ENCODE peak calls at places on chromosome 14, in four cellular contexts. A is iPS DF 19.7; J is AG10803; Y is stimulated activated CD8-positive, alpha-beta memory T cell treated with anti-CD3 and anti-CD28 coated beads, Interleukin-12 subunit alpha, Interleukin-12 subunit beta, amount 100 ng/mL, for 4 hours. X is an unnamed sample.

GRCh38 chr14:65237956-65238355 is 135.6 kb upstream of the MAX start:
- DNase-seq in Y (no peak), J (no peak), A (no peak), X (no peak)

GRCh38 chr14:60817113-60817512 is 82.6 kb downstream of the MNAT1 start:
- DNase-seq in J (no peak), A (no peak), Y (no peak), X (no peak)

GRCh38 chr14:56247495-56248087 is 129.4 kb downstream of the PELI2 start:
- DNase-seq in Y (no peak), A (no peak), J (peak; percentile 15), X (no peak)

GRCh38 chr14:52380294-52380693 is 66.2 kb downstream of the PTGER2 start:
- DNase-seq in A (no peak), Y (no peak), J (peak; percentile 33), X (no peak)

GRCh38 chr14:106729551-106729950 is 1203.2 kb downstream of the TMEM121 start:
- DNase-seq in J (no peak), A (no peak), Y (no peak), X (no peak)

GRCh38 chr14:92659765-92660561 is 88.5 kb downstream of the LGMN start:
- DNase-seq in Y (no peak), J (peak; percentile 65), A (no peak), X (no peak)

GRCh38 chr14:39102265-39102968 is 618 bp downstream of the SEC23A start:
- DNase-seq in A (no peak), J (no peak), Y (no peak), X (no peak)

GRCh38 chr14:20714593-20715250 is 26.2 kb downstream of the ANG start:
- DNase-seq in Y (no peak), J (peak; percentile 54), A (no peak), X (no peak)

GRCh38 chr14:104353921-104354701 is 215.7 kb downstream of the KIF26A start:
- DNase-seq in A (no peak), J (no peak), Y (no peak), X (peak; percentile 9)

GRCh38 chr14:92783813-92784431 is 10.2 kb upstream of the GOLGA5 start:
- DNase-seq in Y (no peak), A (no peak), J (peak; percentile 68), X (no peak)

GRCh38 chr14:74954232-74954946 is 1.0 kb downstream of the PGF start:
- DNase-seq in Y (no peak), A (no peak), J (no peak), X (no peak)

GRCh38 chr14:31926123-31926522 is 151.0 kb upstream of the ARHGAP5 start:
- DNase-seq in A (no peak), J (peak; percentile 35), Y (no peak), X (no peak)

GRCh38 chr14:93011650-93012317 is 88.8 kb downstream of the CHGA start:
- DNase-seq in J (no peak), Y (no peak), A (no peak), X (no peak)

GRCh38 chr14:101564819-101565698 is 3.8 kb downstream of the DIO3 start:
- DNase-seq in Y (no peak), A (no peak), J (no peak), X (no peak)

GRCh38 chr14:92348154-92348553 is 25.2 kb downstream of the SLC24A4 start:
- DNase-seq in J (no peak), Y (no peak), A (no peak), X (no peak)

GRCh38 chr14:61346793-61347192 is 25.4 kb downstream of the PRKCH start:
- DNase-seq in A (no peak), J (no peak), Y (no peak), X (no peak)

GRCh38 chr14:33916663-33917565 is 34.0 kb downstream of the EGLN3 start:
- DNase-seq in J (no peak), A (no peak), Y (no peak), X (no peak)

GRCh38 chr14:99595034-99595433 is 9.0 kb downstream of the CCDC85C start:
- DNase-seq in Y (no peak), A (no peak), J (no peak), X (no peak)

GRCh38 chr14:52175982-52176502 is 91.5 kb upstream of the PTGDR start:
- DNase-seq in A (no peak), Y (peak; percentile 13), J (no peak), X (peak; percentile 20)

GRCh38 chr14:94345344-94346072 is 22.4 kb upstream of the SERPINA6 start:
- DNase-seq in A (no peak), Y (no peak), J (peak; percentile 96), X (no peak)

GRCh38 chr14:103105580-103106168 is 11.1 kb downstream of the EXOC3L4 start:
- DNase-seq in J (no peak), Y (no peak), A (no peak), X (no peak)

GRCh38 chr14:55274760-55275159 is 3.5 kb downstream of the FBXO34 start:
- DNase-seq in Y (no peak), J (peak; percentile 49), A (no peak), X (no peak)

GRCh38 chr14:100341301-100342031 is 18.3 kb downstream of the SLC25A47 start:
- DNase-seq in J (peak; percentile 59), A (no peak), Y (no peak), X (no peak)

GRCh38 chr14:57957441-57957840 is 91.5 kb upstream of the SLC35F4 start:
- DNase-seq in J (no peak), A (no peak), Y (no peak), X (no peak)

GRCh38 chr14:55129086-55129427 is at the start of gene LGALS3:
- DNase-seq in Y (peak; percentile 11), A (no peak), J (peak; percentile 64), X (peak; percentile 72)

GRCh38 chr14:32985881-32986280 is 47.2 kb downstream of the NPAS3 start:
- DNase-seq in Y (no peak), A (no peak), J (no peak), X (no peak)

GRCh38 chr14:101823511-101824120 is 62.1 kb downstream of the PPP2R5C start:
- DNase-seq in A (no peak), J (no peak), Y (peak; percentile 50), X (no peak)

GRCh38 chr14:105881021-105881930 is 354.9 kb downstream of the TMEM121 start:
- DNase-seq in A (no peak), Y (no peak), J (no peak), X (no peak)

GRCh38 chr14:83744901-83745300 is 1785.0 kb upstream of the FLRT2 start:
- DNase-seq in A (no peak), Y (no peak), J (no peak), X (no peak)

GRCh38 chr14:96894966-96895365 is 97.8 kb downstream of the VRK1 start:
- DNase-seq in Y (no peak), A (no peak), J (no peak), X (no peak)

GRCh38 chr14:88289214-88289613 is 33.9 kb downstream of the KCNK10 start:
- DNase-seq in Y (no peak), J (peak; percentile 74), A (no peak), X (no peak)

GRCh38 chr14:77043177-77043983 is 14.9 kb upstream of the IRF2BPL start:
- DNase-seq in Y (no peak), J (peak; percentile 99), A (no peak), X (no peak)

X was measured in activated B cell treated with CpG ODN at 0.5 μM for 24 hours.